ENCODE peak calls at places on chromosomes 5 and 9, in ten cellular contexts. C is ovary; A is B cell; E is CD4-positive, alpha-beta T cell; Y is MCF 10A; M is HFF-Myc; N is CD8-positive, alpha-beta T cell; O is OCI-LY7; X is body of pancreas; G is lung. L is an unnamed sample.

GRCh38 chr5:137233726-137234125 is 265.4 kb downstream of the SPOCK1 start:
- DNase-seq in C (no peak), A (no peak), E (no peak), Y (no peak), M (no peak), N (no peak), O (no peak), X (no peak), G (no peak), L (no peak)

GRCh38 chr5:141815051-141815795 is 63.0 kb downstream of the PCDH1 start:
- DNase-seq in C (no peak), A (no peak), E (no peak), Y (no peak), M (no peak), N (no peak), O (no peak), X (no peak), G (no peak), L (no peak)

GRCh38 chr5:178994580-178995340 is at the start of gene GRM6:
- DNase-seq in C (no peak), A (no peak), E (no peak), Y (no peak), M (no peak), N (no peak), O (no peak), X (no peak), G (no peak), L (no peak)

GRCh38 chr9:4548796-4549725 is 58.8 kb downstream of the SLC1A1 start:
- DNase-seq in C (no peak), A (no peak), E (no peak), Y (no peak), M (no peak), N (no peak), O (peak; percentile 6), X (no peak), G (no peak), L (no peak)

GRCh38 chr5:57745676-57746075 is 263.1 kb upstream of the ACTBL2 start:
- DNase-seq in C (no peak), A (no peak), E (no peak), Y (no peak), M (no peak), N (no peak), O (no peak), X (no peak), G (no peak), L (no peak)

GRCh38 chr5:136374003-136374402 is 8.7 kb upstream of the TRPC7 start:
- DNase-seq in C (no peak), A (no peak), E (no peak), Y (peak; percentile 62), M (peak; percentile 20), N (no peak), O (peak; percentile 5), X (no peak), G (no peak), L (no peak)

GRCh38 chr9:90433398-90433890 is 209.2 kb downstream of the DIRAS2 start:
- DNase-seq in C (no peak), A (no peak), E (no peak), Y (peak; percentile 18), M (no peak), N (no peak), O (no peak), X (peak; percentile 17), G (peak; percentile 78), L (no peak)

GRCh38 chr9:134626141-134626423 is 15.5 kb upstream of the COL5A1 start:
- DNase-seq in C (peak; percentile 5), A (no peak), E (no peak), Y (no peak), M (no peak), N (no peak), O (no peak), X (peak; percentile 2), G (no peak), L (no peak)

GRCh38 chr5:79143684-79144379 is 32.2 kb downstream of the BHMT start:
- DNase-seq in C (no peak), A (no peak), E (no peak), Y (peak; percentile 62), M (peak; percentile 25), N (no peak), O (no peak), X (no peak), G (no peak), L (no peak)

GRCh38 chr5:107968998-107969397 is 298.3 kb upstream of the EFNA5 start:
- DNase-seq in C (no peak), A (no peak), E (no peak), Y (peak; percentile 58), M (no peak), N (no peak), O (no peak), X (no peak), G (no peak), L (no peak)

GRCh38 chr9:70352802-70353201 is 61.7 kb downstream of the KLF9 start:
- DNase-seq in C (no peak), A (no peak), E (no peak), Y (peak; percentile 14), M (no peak), N (no peak), O (no peak), X (no peak), G (no peak), L (no peak)

GRCh38 chr9:137163101-137163661 is 6.7 kb downstream of the LRRC26 start:
- DNase-seq in C (no peak), A (no peak), E (no peak), Y (peak; percentile 36), M (no peak), N (no peak), O (no peak), X (no peak), G (no peak), L (no peak)

GRCh38 chr5:154768207-154768606 is 13.0 kb downstream of the LARP1 start:
- DNase-seq in C (no peak), A (no peak), E (no peak), Y (no peak), M (no peak), N (no peak), O (no peak), X (no peak), G (no peak), L (no peak)

GRCh38 chr9:35136866-35137265 is 21.2 kb upstream of the ATOSB start:
- DNase-seq in C (no peak), A (no peak), E (no peak), Y (peak; percentile 35), M (no peak), N (no peak), O (no peak), X (no peak), G (no peak), L (no peak)

GRCh38 chr9:96854877-96855273 is 561 bp upstream of the ZNF782 start:
- DNase-seq in C (peak; percentile 27), A (no peak), E (no peak), Y (no peak), M (no peak), N (no peak), O (no peak), X (no peak), G (no peak), L (no peak)

GRCh38 chr5:108503986-108504385 is 122.1 kb upstream of the FBXL17 start:
- DNase-seq in C (no peak), A (no peak), E (no peak), Y (no peak), M (no peak), N (no peak), O (no peak), X (no peak), G (no peak), L (no peak)

GRCh38 chr5:149667827-149668122 is 62.3 kb upstream of the PPARGC1B start:
- DNase-seq in C (no peak), A (no peak), E (no peak), Y (no peak), M (no peak), N (peak; percentile 15), O (no peak), X (no peak), G (no peak), L (no peak)
- TF ChIP-seq CTCF in C (no peak), A (peak; percentile 57), E (peak; percentile 5), Y (no peak), M (no peak), N (no peak), O (peak; percentile 66), X (no peak), G (no peak), L (no peak)

DNA sequence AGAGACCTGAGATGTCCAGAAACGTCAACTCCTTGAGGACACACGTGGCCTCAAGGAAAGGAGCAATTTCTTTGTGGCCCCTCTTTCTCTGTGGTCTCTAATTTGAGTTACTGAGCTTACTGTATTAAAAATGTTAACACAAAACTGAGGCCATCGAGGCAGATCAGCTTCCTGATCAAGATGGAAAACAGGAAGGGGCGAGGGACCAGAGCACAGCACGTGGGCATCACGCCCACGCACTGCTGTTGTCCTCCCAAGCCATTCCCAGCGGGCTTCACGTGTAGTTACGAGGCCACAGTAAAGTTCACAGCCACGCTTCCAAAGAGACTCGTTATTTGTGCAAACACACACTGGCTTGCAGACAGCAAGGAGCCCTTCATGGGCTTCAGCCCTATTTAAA is 149.6 kb downstream of the ROR2 start:
- DNase-seq in C (no peak), A (no peak), E (no peak), Y (no peak), M (no peak), N (no peak), O (no peak), X (no peak), G (no peak), L (no peak)
- TF ChIP-seq CTCF in C (no peak), A (no peak), E (no peak), Y (no peak), M (no peak), N (no peak), O (no peak), X (no peak), G (no peak), L (no peak)

GRCh38 chr9:17082343-17082742 is 52.5 kb upstream of the CNTLN start:
- DNase-seq in C (peak; percentile 47), A (no peak), E (no peak), Y (no peak), M (no peak), N (no peak), O (no peak), X (no peak), G (no peak), L (no peak)
- TF ChIP-seq CTCF in C (no peak), A (no peak), E (no peak), Y (no peak), M (no peak), N (no peak), O (no peak), X (no peak), G (no peak), L (no peak)

DNA sequence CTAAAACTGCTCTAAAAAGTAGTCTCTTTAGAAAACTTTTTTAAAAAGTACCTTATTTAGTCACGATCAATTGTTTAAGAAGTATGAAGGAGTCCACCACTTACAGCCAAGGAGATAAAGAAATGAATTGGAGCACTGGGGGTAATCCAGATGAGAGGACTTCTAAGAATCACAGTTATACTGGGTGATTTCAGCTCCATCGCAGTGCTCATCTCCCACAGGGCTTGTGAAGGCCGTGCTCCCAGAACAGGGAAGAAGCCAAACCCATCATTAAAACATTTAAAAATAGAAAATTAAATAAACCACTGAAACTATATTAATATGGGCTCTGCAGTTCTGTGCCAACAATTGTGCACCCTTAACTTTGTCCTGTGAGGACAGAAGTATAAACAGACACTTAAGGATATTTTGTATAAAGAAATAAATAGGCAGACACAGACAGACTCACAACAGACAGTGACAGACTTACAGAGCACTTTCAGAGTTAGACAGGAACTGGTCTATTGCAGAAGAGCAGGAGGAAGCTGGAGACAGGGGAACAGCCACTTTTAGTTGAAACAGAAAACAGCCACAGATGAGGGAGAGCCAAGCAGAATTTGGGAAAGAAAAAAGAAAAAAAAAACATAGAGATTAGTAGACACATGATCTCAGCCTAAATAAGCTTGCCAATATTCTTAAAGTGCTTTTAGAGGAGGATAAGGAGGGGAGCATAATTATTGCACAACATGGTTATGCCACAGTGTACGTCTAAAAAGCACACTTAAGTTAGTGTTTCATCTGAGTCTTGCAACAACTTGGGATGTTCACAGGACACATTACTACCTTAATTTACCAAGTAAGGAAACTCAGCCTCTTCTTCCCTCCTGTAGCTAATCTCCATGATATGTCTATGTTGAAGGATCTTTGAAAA is 81.9 kb downstream of the FBXO38 start:
- DNase-seq in C (no peak), A (no peak), E (no peak), Y (no peak), M (no peak), N (no peak), O (no peak), X (no peak), G (no peak), L (no peak)
- TF ChIP-seq CTCF in C (no peak), A (no peak), E (no peak), Y (no peak), M (no peak), N (no peak), O (no peak), X (no peak), G (no peak), L (no peak)

L was measured in GM10248.